ENCODE peak calls at places on chromosome 3, in seven cellular contexts. K is pancreas; M is PC-3; P is mammary epithelial cell; L is endothelial cell of umbilical vein; A is upper lobe of left lung; F is effector memory CD4-positive, alpha-beta T cell. N is an unnamed sample.

GRCh38 chr3:22039156-22039555 is 288.1 kb upstream of the ZNF385D start:
- DNase-seq in K (no peak), M (no peak), P (no peak), L (no peak), A (no peak), F (no peak), N (no peak)

GRCh38 chr3:98780343-98780742 is 17.2 kb downstream of the ST3GAL6 start:
- DNase-seq in K (no peak), M (no peak), P (no peak), L (no peak), A (no peak), F (no peak), N (no peak)

GRCh38 chr3:107143206-107143605 is 234.0 kb upstream of the CCDC54 start:
- DNase-seq in K (no peak), M (no peak), P (no peak), L (no peak), A (no peak), F (no peak), N (no peak)

GRCh38 chr3:50167069-50167781 is 12.1 kb downstream of the SEMA3F start:
- DNase-seq in K (no peak), M (peak; percentile 71), P (peak; percentile 85), L (peak; percentile 59), A (no peak), F (no peak), N (no peak)

GRCh38 chr3:136624894-136625815 is 127.0 kb downstream of the STAG1 start:
- DNase-seq in K (peak; percentile 52), M (peak; percentile 84), P (peak; percentile 27), L (no peak), A (no peak), F (no peak), N (no peak)

GRCh38 chr3:102089182-102089581 is 239.9 kb downstream of the NFKBIZ start:
- DNase-seq in K (no peak), M (no peak), P (no peak), L (no peak), A (no peak), F (no peak), N (no peak)

GRCh38 chr3:39025222-39025970 is 26.3 kb downstream of the SCN11A start:
- DNase-seq in K (no peak), M (peak; percentile 13), P (no peak), L (no peak), A (no peak), F (no peak), N (no peak)

GRCh38 chr3:184172681-184173373 is 1.8 kb upstream of the AP2M1 start:
- DNase-seq in K (no peak), M (no peak), P (no peak), L (peak; percentile 14), A (no peak), F (no peak), N (no peak)

GRCh38 chr3:124587053-124587408 is 143.2 kb upstream of the UMPS start:
- DNase-seq in K (peak; percentile 66), M (peak; percentile 64), P (no peak), L (no peak), A (no peak), F (no peak), N (no peak)

GRCh38 chr3:155457591-155457990 is 164.1 kb upstream of the STRIT1 start:
- DNase-seq in K (no peak), M (no peak), P (no peak), L (no peak), A (no peak), F (no peak), N (no peak)

GRCh38 chr3:168096210-168096795 is 579 bp upstream of the GOLIM4 start:
- DNase-seq in K (peak; percentile 74), M (peak; percentile 87), P (peak; percentile 93), L (peak; percentile 92), A (no peak), F (no peak), N (peak; percentile 61)

GRCh38 chr3:81962396-81962795 is 201.0 kb upstream of the GBE1 start:
- DNase-seq in K (no peak), M (peak; percentile 69), P (no peak), L (no peak), A (no peak), F (no peak), N (no peak)

GRCh38 chr3:113117511-113118302 is 93.7 kb upstream of the BOC start:
- DNase-seq in K (no peak), M (no peak), P (no peak), L (peak; percentile 31), A (no peak), F (no peak), N (no peak)

GRCh38 chr3:82390868-82391267 is 629.4 kb upstream of the GBE1 start:
- DNase-seq in K (no peak), M (no peak), P (no peak), L (no peak), A (no peak), F (no peak), N (no peak)

GRCh38 chr3:115301364-115301860 is 154.3 kb upstream of the ZBTB20 start:
- DNase-seq in K (no peak), M (no peak), P (peak; percentile 13), L (no peak), A (no peak), F (no peak), N (no peak)

GRCh38 chr3:57977755-57978715 is 30.2 kb upstream of the FLNB start:
- DNase-seq in K (no peak), M (peak; percentile 95), P (peak; percentile 56), L (no peak), A (no peak), F (no peak), N (no peak)

GRCh38 chr3:120982608-120983320 is 74.8 kb downstream of the STXBP5L start:
- DNase-seq in K (no peak), M (no peak), P (no peak), L (no peak), A (peak; percentile 3), F (no peak), N (peak; percentile 32)

GRCh38 chr3:52088445-52089367 is 32.3 kb upstream of the DUSP7 start:
- DNase-seq in K (no peak), M (no peak), P (peak; percentile 53), L (peak; percentile 44), A (no peak), F (no peak), N (peak; percentile 67)

DNA sequence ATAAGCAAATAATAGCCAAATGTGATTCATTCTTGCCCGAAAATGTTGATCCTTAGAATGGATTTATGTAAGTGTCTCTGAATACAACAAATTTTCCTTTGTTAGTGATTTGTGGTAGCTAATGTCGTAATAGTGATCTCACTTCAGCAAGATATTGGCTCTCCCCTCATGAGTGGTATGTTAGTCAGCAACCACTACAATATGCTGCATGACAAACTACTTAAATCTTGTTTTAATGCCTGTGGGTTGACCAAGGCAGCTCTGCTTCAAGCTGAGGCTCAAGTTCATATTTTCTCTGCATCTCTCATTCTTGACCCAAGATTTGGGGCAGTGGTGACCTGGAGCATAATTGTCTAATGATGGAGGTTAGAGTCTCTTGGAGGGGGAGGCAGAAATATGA is 49.8 kb upstream of the GALNT15 start:
- DNase-seq in K (no peak), M (peak; percentile 94), P (peak; percentile 94), L (no peak), A (no peak), F (no peak), N (no peak)
- H3K27ac ChIP-seq in K (no peak overlapping the region), M (peak overlapping the region; percentile 86), P (peak overlapping the region; percentile 18), L (no peak overlapping the region), A (no peak overlapping the region), F (no peak overlapping the region), N (no peak overlapping the region)

DNA sequence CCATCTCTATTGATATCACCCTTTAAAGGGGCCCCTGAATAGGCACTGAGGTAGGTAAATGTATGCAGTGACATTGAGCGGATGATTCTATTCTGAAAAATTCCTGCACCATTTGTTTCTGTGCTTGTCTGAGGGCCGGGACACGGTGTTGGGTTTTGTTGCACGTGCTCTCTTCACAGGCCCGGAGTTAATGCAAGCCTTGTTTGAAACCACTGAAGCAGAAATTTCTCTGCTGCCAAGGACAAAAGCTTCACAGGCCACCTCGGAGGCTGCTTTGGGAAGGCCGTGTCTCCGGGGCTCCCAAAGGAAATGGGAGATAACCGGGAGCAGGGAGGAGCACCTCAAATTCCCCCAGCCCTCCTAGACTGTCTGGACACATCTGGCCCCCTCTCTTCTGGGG is 179.4 kb downstream of the OPA1 start:
- DNase-seq in K (no peak), M (no peak), P (no peak), L (no peak), A (no peak), F (no peak), N (no peak)
- H3K4me1 ChIP-seq in K (no peaks in the 10 kb centered on the region), M (peaks cover 4% of the 10 kb centered on the region), P (no peaks in the 10 kb centered on the region), L (no peaks in the 10 kb centered on the region), A (peaks cover 4% of the 10 kb centered on the region), F (no peaks in the 10 kb centered on the region), N (no peaks in the 10 kb centered on the region)

GRCh38 chr3:152276688-152277087 is 8.0 kb downstream of the MBNL1 start:
- DNase-seq in K (no peak), M (no peak), P (no peak), L (no peak), A (no peak), F (no peak), N (no peak)
- H3K4me3 ChIP-seq in K (no peak overlapping the region), M (no peak overlapping the region), P (no peak overlapping the region), L (no peak overlapping the region), A (no peak overlapping the region), F (no peak overlapping the region), N (peak overlapping the region; percentile 91)

GRCh38 chr3:117117188-117117936 is 407.8 kb downstream of the TUSC7 start:
- DNase-seq in K (no peak), M (no peak), P (no peak), L (no peak), A (no peak), F (no peak), N (no peak)

GRCh38 chr3:117118604-117119003 is 409.0 kb downstream of the TUSC7 start:
- DNase-seq in K (no peak), M (no peak), P (no peak), L (no peak), A (no peak), F (no peak), N (no peak)

DNA sequence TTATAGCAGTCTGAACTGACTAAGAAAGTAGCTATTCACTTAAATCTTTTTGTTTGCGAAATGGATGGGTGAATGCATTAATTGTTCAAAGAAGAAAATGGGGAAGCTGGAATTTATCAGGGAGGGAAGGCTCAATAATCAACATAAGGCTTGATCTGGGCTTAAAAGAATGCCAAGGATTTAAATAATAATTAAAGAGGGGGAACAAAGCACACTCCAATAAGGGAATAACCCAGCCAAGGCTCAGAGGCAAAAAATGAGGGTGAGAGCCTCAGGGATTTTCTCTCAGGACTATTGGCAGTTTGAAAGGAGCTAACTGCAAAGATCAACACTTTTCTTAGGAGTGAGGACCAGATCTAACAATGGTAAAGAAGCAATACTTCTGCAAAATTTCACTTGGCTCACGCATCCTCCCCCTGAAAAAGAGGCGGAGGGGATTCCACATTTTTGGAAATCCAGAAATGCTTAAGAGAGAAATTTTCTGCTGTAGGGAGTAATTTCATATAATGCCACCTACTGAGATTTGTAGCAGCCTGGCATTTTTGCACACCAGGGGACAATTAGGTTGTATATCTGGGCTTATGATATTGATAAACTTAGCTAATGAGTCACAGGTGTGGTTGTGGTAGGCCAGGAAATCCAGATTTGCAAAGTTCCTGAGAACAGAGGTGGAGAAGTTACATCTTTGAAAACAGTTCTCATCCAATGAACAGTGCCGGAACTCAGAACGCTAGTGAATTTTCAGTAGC is 405.1 kb downstream of the TUSC7 start:
- DNase-seq in K (no peak), M (no peak), P (no peak), L (no peak), A (no peak), F (no peak), N (no peak)
- H3K27ac ChIP-seq in K (no peak overlapping the region), M (no peak overlapping the region), P (no peak overlapping the region), L (no peak overlapping the region), A (no peak overlapping the region), F (no peak overlapping the region), N (no peak overlapping the region)

N was measured in psoas muscle.